ENCODE peak calls at places on chromosomes 11 and 22, in eight cellular contexts. One of them, this sample, is unnamed.

GRCh38 chr11:71356280-71356876 is 91.8 kb downstream of the DHCR7 start:
- DNase-seq in K562: no peak
- DNase-seq in GM12878: no peak
- DNase-seq in sigmoid colon: no peak
- DNase-seq in GM12892: no peak
- DNase-seq in transverse colon: no peak
- DNase-seq in stomach: no peak
- DNase-seq in Panc1: no peak
- DNase-seq in this sample: no peak

GRCh38 chr11:87033561-87033960 is 4.2 kb upstream of the TMEM135 start:
- DNase-seq in GM12878: no peak
- DNase-seq in K562: no peak
- DNase-seq in stomach: no peak
- DNase-seq in GM12892: no peak
- DNase-seq in transverse colon: no peak
- DNase-seq in sigmoid colon: no peak
- DNase-seq in Panc1: no peak
- DNase-seq in this sample: no peak

GRCh38 chr11:83044958-83045712 is 26.6 kb downstream of the RAB30 start:
- DNase-seq in GM12892: no peak
- DNase-seq in sigmoid colon: no peak
- DNase-seq in Panc1: peak
- DNase-seq in GM12878: no peak
- DNase-seq in transverse colon: no peak
- DNase-seq in stomach: no peak
- DNase-seq in K562: no peak
- DNase-seq in this sample: peak

GRCh38 chr11:93051181-93051580 is 81.7 kb downstream of the MTNR1B start:
- DNase-seq in K562: no peak
- DNase-seq in sigmoid colon: no peak
- DNase-seq in Panc1: no peak
- DNase-seq in GM12892: no peak
- DNase-seq in transverse colon: no peak
- DNase-seq in GM12878: no peak
- DNase-seq in stomach: no peak
- DNase-seq in this sample: no peak

GRCh38 chr11:11036185-11037161 is 178.6 kb upstream of the ZBED5 start:
- DNase-seq in transverse colon: no peak
- DNase-seq in stomach: no peak
- DNase-seq in sigmoid colon: no peak
- DNase-seq in K562: peak
- DNase-seq in GM12878: no peak
- DNase-seq in Panc1: peak
- DNase-seq in GM12892: peak
- DNase-seq in this sample: peak

GRCh38 chr11:2885017-2885675 is 429 bp downstream of the CDKN1C start:
- DNase-seq in stomach: peak
- DNase-seq in transverse colon: peak
- DNase-seq in K562: peak
- DNase-seq in Panc1: no peak
- DNase-seq in sigmoid colon: peak
- DNase-seq in GM12892: no peak
- DNase-seq in GM12878: no peak
- DNase-seq in this sample: no peak

GRCh38 chr11:33899383-33900037 is 7.6 kb upstream of the LMO2 start:
- DNase-seq in K562: peak
- DNase-seq in stomach: peak
- DNase-seq in transverse colon: peak
- DNase-seq in GM12892: no peak
- DNase-seq in Panc1: no peak
- DNase-seq in GM12878: no peak
- DNase-seq in sigmoid colon: peak
- DNase-seq in this sample: no peak

GRCh38 chr22:17569971-17570511 is 6.7 kb downstream of the SLC25A18 start:
- DNase-seq in Panc1: no peak
- DNase-seq in GM12892: no peak
- DNase-seq in K562: no peak
- DNase-seq in stomach: no peak
- DNase-seq in transverse colon: no peak
- DNase-seq in sigmoid colon: peak
- DNase-seq in GM12878: no peak
- DNase-seq in this sample: no peak

GRCh38 chr11:134466035-134466908 is 54.2 kb upstream of the B3GAT1 start:
- DNase-seq in GM12878: no peak
- DNase-seq in K562: no peak
- DNase-seq in sigmoid colon: peak
- DNase-seq in transverse colon: peak
- DNase-seq in stomach: peak
- DNase-seq in GM12892: no peak
- DNase-seq in Panc1: no peak
- DNase-seq in this sample: no peak

GRCh38 chr11:61106906-61107470 is 4.7 kb downstream of the CD5 start:
- DNase-seq in GM12892: no peak
- DNase-seq in sigmoid colon: no peak
- DNase-seq in transverse colon: no peak
- DNase-seq in Panc1: no peak
- DNase-seq in K562: no peak
- DNase-seq in GM12878: no peak
- DNase-seq in stomach: no peak
- DNase-seq in this sample: no peak

GRCh38 chr11:67732045-67732787 is 57.8 kb upstream of the ALDH3B2 start:
- DNase-seq in GM12878: no peak
- DNase-seq in sigmoid colon: no peak
- DNase-seq in GM12892: peak
- DNase-seq in Panc1: peak
- DNase-seq in transverse colon: no peak
- DNase-seq in stomach: no peak
- DNase-seq in K562: peak
- DNase-seq in this sample: peak

GRCh38 chr11:45896392-45897068 is 10.5 kb downstream of the FREY1 start:
- DNase-seq in GM12878: no peak
- DNase-seq in K562: no peak
- DNase-seq in Panc1: no peak
- DNase-seq in GM12892: no peak
- DNase-seq in sigmoid colon: no peak
- DNase-seq in transverse colon: no peak
- DNase-seq in stomach: no peak
- DNase-seq in this sample: no peak

GRCh38 chr11:3107608-3108182 is 50.5 kb upstream of the CARS1 start:
- DNase-seq in stomach: peak
- DNase-seq in GM12892: no peak
- DNase-seq in sigmoid colon: peak
- DNase-seq in K562: no peak
- DNase-seq in transverse colon: no peak
- DNase-seq in GM12878: no peak
- DNase-seq in Panc1: no peak
- DNase-seq in this sample: no peak

GRCh38 chr11:2164861-2165555 is 4.0 kb upstream of the INS start:
- DNase-seq in K562: no peak
- DNase-seq in transverse colon: no peak
- DNase-seq in GM12892: no peak
- DNase-seq in Panc1: no peak
- DNase-seq in stomach: no peak
- DNase-seq in GM12878: no peak
- DNase-seq in sigmoid colon: no peak
- DNase-seq in this sample: no peak

GRCh38 chr11:72041364-72042058 is 38.8 kb downstream of the NUMA1 start:
- DNase-seq in Panc1: no peak
- DNase-seq in GM12892: no peak
- DNase-seq in sigmoid colon: peak
- DNase-seq in GM12878: no peak
- DNase-seq in stomach: peak
- DNase-seq in transverse colon: peak
- DNase-seq in K562: no peak
- DNase-seq in this sample: no peak

GRCh38 chr11:130886704-130887103 is 29.6 kb downstream of the SNX19 start:
- DNase-seq in sigmoid colon: no peak
- DNase-seq in Panc1: no peak
- DNase-seq in K562: no peak
- DNase-seq in transverse colon: no peak
- DNase-seq in stomach: no peak
- DNase-seq in GM12892: no peak
- DNase-seq in GM12878: no peak
- DNase-seq in this sample: no peak

GRCh38 chr11:6217722-6218121 is 12.4 kb downstream of the C11orf42 start:
- DNase-seq in K562: no peak
- DNase-seq in Panc1: no peak
- DNase-seq in stomach: no peak
- DNase-seq in GM12892: no peak
- DNase-seq in sigmoid colon: no peak
- DNase-seq in transverse colon: no peak
- DNase-seq in GM12878: no peak
- DNase-seq in this sample: no peak

GRCh38 chr11:15714641-15715399 is 600.1 kb downstream of the INSC start:
- DNase-seq in transverse colon: no peak
- DNase-seq in Panc1: no peak
- DNase-seq in sigmoid colon: no peak
- DNase-seq in GM12892: no peak
- DNase-seq in K562: no peak
- DNase-seq in stomach: no peak
- DNase-seq in GM12878: no peak
- DNase-seq in this sample: no peak

DNA sequence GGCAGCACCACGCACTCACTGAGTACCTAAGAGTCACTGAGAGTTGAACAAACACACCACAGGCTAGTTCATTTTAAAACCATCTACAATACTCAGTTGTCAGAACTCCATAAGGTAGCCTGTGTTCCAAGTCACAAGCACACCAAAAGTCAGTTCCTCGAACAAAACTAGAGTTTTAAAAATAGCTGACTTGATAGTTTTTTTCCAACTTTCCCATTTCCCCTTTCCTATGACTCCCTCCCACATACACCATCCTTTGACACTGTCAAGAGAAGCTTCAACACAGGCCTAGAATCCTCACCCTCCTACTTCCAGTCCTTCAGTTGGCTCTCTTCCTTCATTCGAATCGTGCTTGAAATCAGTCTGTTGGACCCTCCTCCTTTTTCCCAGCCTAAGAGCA is 105.7 kb upstream of the AKIP1 start:
- DNase-seq in transverse colon: no peak
- DNase-seq in GM12878: no peak
- DNase-seq in K562: no peak
- DNase-seq in GM12892: no peak
- DNase-seq in sigmoid colon: no peak
- DNase-seq in stomach: no peak
- DNase-seq in Panc1: no peak
- DNase-seq in this sample: no peak
- TF ChIP-seq POLR2AphosphoS5 in transverse colon: no peak
- TF ChIP-seq POLR2AphosphoS5 in GM12878: no peak
- TF ChIP-seq POLR2AphosphoS5 in K562: no peak
- TF ChIP-seq POLR2AphosphoS5 in GM12892: no peak
- TF ChIP-seq POLR2AphosphoS5 in sigmoid colon: no peak
- TF ChIP-seq POLR2AphosphoS5 in stomach: no peak
- TF ChIP-seq POLR2AphosphoS5 in Panc1: no peak
- TF ChIP-seq POLR2AphosphoS5 in this sample: no peak

GRCh38 chr11:65128182-65129145 is 5.9 kb downstream of the SYVN1 start:
- DNase-seq in stomach: no peak
- DNase-seq in Panc1: no peak
- DNase-seq in GM12892: no peak
- DNase-seq in GM12878: no peak
- DNase-seq in sigmoid colon: peak
- DNase-seq in K562: no peak
- DNase-seq in transverse colon: no peak
- DNase-seq in this sample: no peak
- TF ChIP-seq POLR2AphosphoS5 in stomach: no peak
- TF ChIP-seq POLR2AphosphoS5 in Panc1: peak
- TF ChIP-seq POLR2AphosphoS5 in GM12892: peak
- TF ChIP-seq POLR2AphosphoS5 in GM12878: no peak
- TF ChIP-seq POLR2AphosphoS5 in sigmoid colon: no peak
- TF ChIP-seq POLR2AphosphoS5 in K562: no peak
- TF ChIP-seq POLR2AphosphoS5 in transverse colon: no peak
- TF ChIP-seq POLR2AphosphoS5 in this sample: peak

GRCh38 chr11:85440273-85440672 is 186.9 kb downstream of the DLG2 start:
- DNase-seq in GM12878: no peak
- DNase-seq in GM12892: no peak
- DNase-seq in sigmoid colon: no peak
- DNase-seq in stomach: no peak
- DNase-seq in K562: no peak
- DNase-seq in Panc1: no peak
- DNase-seq in transverse colon: no peak
- DNase-seq in this sample: no peak

GRCh38 chr11:85444479-85444878 is 182.7 kb downstream of the DLG2 start:
- DNase-seq in stomach: no peak
- DNase-seq in GM12892: no peak
- DNase-seq in K562: no peak
- DNase-seq in transverse colon: no peak
- DNase-seq in sigmoid colon: no peak
- DNase-seq in GM12878: no peak
- DNase-seq in Panc1: no peak
- DNase-seq in this sample: no peak
- TF ChIP-seq POLR2AphosphoS5 in stomach: no peak
- TF ChIP-seq POLR2AphosphoS5 in GM12892: no peak
- TF ChIP-seq POLR2AphosphoS5 in K562: no peak
- TF ChIP-seq POLR2AphosphoS5 in transverse colon: no peak
- TF ChIP-seq POLR2AphosphoS5 in sigmoid colon: no peak
- TF ChIP-seq POLR2AphosphoS5 in GM12878: no peak
- TF ChIP-seq POLR2AphosphoS5 in Panc1: no peak
- TF ChIP-seq POLR2AphosphoS5 in this sample: no peak

GRCh38 chr11:128927108-128927461 is 15.6 kb downstream of the TP53AIP1 start:
- DNase-seq in sigmoid colon: no peak
- DNase-seq in GM12892: no peak
- DNase-seq in Panc1: no peak
- DNase-seq in GM12878: no peak
- DNase-seq in stomach: no peak
- DNase-seq in K562: no peak
- DNase-seq in transverse colon: no peak
- DNase-seq in this sample: no peak

GRCh38 chr11:128924109-128924508 is 18.6 kb downstream of the TP53AIP1 start:
- DNase-seq in GM12878: no peak
- DNase-seq in Panc1: no peak
- DNase-seq in GM12892: no peak
- DNase-seq in K562: no peak
- DNase-seq in transverse colon: no peak
- DNase-seq in sigmoid colon: no peak
- DNase-seq in stomach: no peak
- DNase-seq in this sample: no peak

GRCh38 chr11:128926437-128927107 is 16.1 kb downstream of the TP53AIP1 start:
- DNase-seq in sigmoid colon: no peak
- DNase-seq in stomach: no peak
- DNase-seq in GM12878: no peak
- DNase-seq in transverse colon: no peak
- DNase-seq in Panc1: no peak
- DNase-seq in GM12892: no peak
- DNase-seq in K562: no peak
- DNase-seq in this sample: no peak

GRCh38 chr11:128926000-128926399 is 16.7 kb downstream of the TP53AIP1 start:
- DNase-seq in transverse colon: no peak
- DNase-seq in K562: no peak
- DNase-seq in sigmoid colon: no peak
- DNase-seq in Panc1: no peak
- DNase-seq in GM12878: no peak
- DNase-seq in stomach: no peak
- DNase-seq in GM12892: no peak
- DNase-seq in this sample: no peak

DNA sequence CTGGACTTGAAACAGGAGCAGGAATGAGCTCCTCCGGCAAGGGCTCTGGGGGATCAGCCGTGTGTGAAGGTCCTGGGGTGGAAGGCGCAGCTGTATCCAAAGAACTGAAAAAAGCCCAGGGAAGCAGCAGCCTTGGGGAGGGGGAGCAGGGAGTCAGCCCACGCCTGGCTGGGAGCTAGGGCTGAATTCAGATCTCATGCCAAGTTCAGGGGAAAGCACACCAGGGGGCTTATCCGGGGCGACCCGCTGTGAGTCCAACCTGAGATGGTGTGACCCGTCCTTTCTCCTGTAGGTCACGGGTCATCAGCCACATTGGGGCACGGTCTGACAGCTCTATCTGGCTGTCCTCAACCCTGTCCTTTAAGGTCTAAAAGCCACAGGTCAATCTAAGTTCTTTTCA is 18.1 kb downstream of the TP53AIP1 start:
- DNase-seq in K562: no peak
- DNase-seq in GM12892: no peak
- DNase-seq in transverse colon: no peak
- DNase-seq in stomach: no peak
- DNase-seq in Panc1: no peak
- DNase-seq in GM12878: no peak
- DNase-seq in sigmoid colon: no peak
- DNase-seq in this sample: no peak
- TF ChIP-seq POLR2AphosphoS5 in K562: no peak
- TF ChIP-seq POLR2AphosphoS5 in GM12892: no peak
- TF ChIP-seq POLR2AphosphoS5 in transverse colon: no peak
- TF ChIP-seq POLR2AphosphoS5 in stomach: no peak
- TF ChIP-seq POLR2AphosphoS5 in Panc1: no peak
- TF ChIP-seq POLR2AphosphoS5 in GM12878: no peak
- TF ChIP-seq POLR2AphosphoS5 in sigmoid colon: no peak
- TF ChIP-seq POLR2AphosphoS5 in this sample: no peak

This sample was measured in GM12891.